ENCODE peak calls at places on chromosome 1, in six cellular contexts. E is H54, K is ovary, M is GM12892, A is transverse colon, C is breast epithelium. J is an unnamed sample.

GRCh38 chr1:156749429-156750118 is 1.9 kb downstream of the HDGF start:
- DNase-seq in E (no peak), K (peak; percentile 41), M (no peak), A (peak; percentile 79), C (no peak), J (no peak)

GRCh38 chr1:83559090-83559489 is 439.8 kb downstream of the TTLL7 start:
- DNase-seq in E (no peak), K (no peak), M (no peak), A (no peak), C (no peak), J (no peak)

GRCh38 chr1:181086926-181087325 is 1.6 kb upstream of the IER5 start:
- DNase-seq in E (no peak), K (no peak), M (no peak), A (no peak), C (no peak), J (no peak)

GRCh38 chr1:154334647-154335350 is 9.5 kb downstream of the ATP8B2 start:
- DNase-seq in E (peak; percentile 78), K (peak; percentile 84), M (peak; percentile 87), A (peak; percentile 89), C (peak; percentile 62), J (peak; percentile 86)

GRCh38 chr1:116092752-116093489 is 18.3 kb upstream of the MAB21L3 start:
- DNase-seq in E (no peak), K (no peak), M (no peak), A (no peak), C (no peak), J (no peak)

GRCh38 chr1:208230668-208231529 is 13.3 kb downstream of the PLXNA2 start:
- DNase-seq in E (no peak), K (no peak), M (no peak), A (no peak), C (no peak), J (no peak)

GRCh38 chr1:164907666-164908065 is 348.7 kb downstream of the PBX1 start:
- DNase-seq in E (no peak), K (no peak), M (no peak), A (no peak), C (no peak), J (no peak)

GRCh38 chr1:119987689-119988088 is 81.8 kb downstream of the NOTCH2 start:
- DNase-seq in E (no peak), K (no peak), M (no peak), A (no peak), C (no peak), J (no peak)

GRCh38 chr1:183914283-183914682 is 109.4 kb downstream of the RGL1 start:
- DNase-seq in E (no peak), K (no peak), M (no peak), A (no peak), C (no peak), J (no peak)

GRCh38 chr1:8905582-8906191 is 27.2 kb upstream of the ENO1 start:
- DNase-seq in E (no peak), K (no peak), M (no peak), A (no peak), C (no peak), J (no peak)

GRCh38 chr1:29802181-29803068 is 566.1 kb downstream of the PTPRU start:
- DNase-seq in E (no peak), K (no peak), M (no peak), A (no peak), C (no peak), J (no peak)

GRCh38 chr1:42035830-42036604 is 117.2 kb upstream of the GUCA2B start:
- DNase-seq in E (peak; percentile 98), K (peak; percentile 98), M (peak; percentile 91), A (peak; percentile 98), C (peak; percentile 94), J (peak; percentile 93)

GRCh38 chr1:80540605-80541004 is 1260.1 kb upstream of the ADGRL2 start:
- DNase-seq in E (no peak), K (no peak), M (no peak), A (no peak), C (no peak), J (no peak)

GRCh38 chr1:99758073-99758511 is 8.3 kb downstream of the FRRS1 start:
- DNase-seq in E (no peak), K (no peak), M (no peak), A (no peak), C (no peak), J (no peak)

GRCh38 chr1:65059930-65060538 is 88.0 kb upstream of the AK4 start:
- DNase-seq in E (no peak), K (no peak), M (no peak), A (no peak), C (no peak), J (no peak)

GRCh38 chr1:203478231-203478630 is 2.6 kb downstream of the PRELP start:
- DNase-seq in E (no peak), K (no peak), M (no peak), A (no peak), C (no peak), J (no peak)

GRCh38 chr1:38106726-38107125 is 60.1 kb upstream of the POU3F1 start:
- DNase-seq in E (no peak), K (no peak), M (no peak), A (no peak), C (no peak), J (no peak)

GRCh38 chr1:199684686-199685273 is 342.7 kb upstream of the NR5A2 start:
- DNase-seq in E (peak; percentile 12), K (no peak), M (peak; percentile 2), A (peak; percentile 16), C (no peak), J (peak; percentile 6)

GRCh38 chr1:198359024-198359653 is 181.3 kb downstream of the ATP6V1G3 start:
- DNase-seq in E (no peak), K (no peak), M (no peak), A (no peak), C (no peak), J (no peak)

GRCh38 chr1:110205591-110206155 is 4.4 kb upstream of the KCNC4 start:
- DNase-seq in E (no peak), K (no peak), M (no peak), A (no peak), C (peak; percentile 41), J (no peak)

GRCh38 chr1:111270781-111271463 is 19.7 kb upstream of the CHIA start:
- DNase-seq in E (no peak), K (no peak), M (peak; percentile 5), A (no peak), C (no peak), J (no peak)

GRCh38 chr1:54380285-54380882 is 25.8 kb downstream of the SSBP3 start:
- DNase-seq in E (no peak), K (no peak), M (no peak), A (no peak), C (no peak), J (no peak)

GRCh38 chr1:205210876-205211838 is at the start of gene DSTYK:
- DNase-seq in E (peak; percentile 84), K (peak; percentile 91), M (peak; percentile 80), A (peak; percentile 93), C (peak; percentile 91), J (peak; percentile 76)
- TF ChIP-seq POLR2A in E (peak; percentile 90), K (peak; percentile 80), M (peak; percentile 74), A (peak; percentile 86), C (no peak), J (no peak)

GRCh38 chr1:14190508-14190907 is 408.0 kb upstream of the KAZN start:
- DNase-seq in E (peak; percentile 32), K (no peak), M (no peak), A (no peak), C (peak; percentile 29), J (no peak)
- TF ChIP-seq POLR2A in E (no peak), K (no peak), M (no peak), A (no peak), C (no peak), J (no peak)

GRCh38 chr1:15720861-15721260 is 15.2 kb upstream of the SLC25A34 start:
- DNase-seq in E (no peak), K (no peak), M (no peak), A (no peak), C (no peak), J (no peak)

GRCh38 chr1:15719721-15720120 is 16.3 kb upstream of the SLC25A34 start:
- DNase-seq in E (no peak), K (no peak), M (no peak), A (no peak), C (no peak), J (no peak)

GRCh38 chr1:15718199-15718601 is 17.9 kb upstream of the SLC25A34 start:
- DNase-seq in E (no peak), K (no peak), M (no peak), A (no peak), C (no peak), J (no peak)

GRCh38 chr1:15714438-15715136 is 21.5 kb upstream of the SLC25A34 start:
- DNase-seq in E (no peak), K (no peak), M (no peak), A (no peak), C (no peak), J (no peak)

DNA sequence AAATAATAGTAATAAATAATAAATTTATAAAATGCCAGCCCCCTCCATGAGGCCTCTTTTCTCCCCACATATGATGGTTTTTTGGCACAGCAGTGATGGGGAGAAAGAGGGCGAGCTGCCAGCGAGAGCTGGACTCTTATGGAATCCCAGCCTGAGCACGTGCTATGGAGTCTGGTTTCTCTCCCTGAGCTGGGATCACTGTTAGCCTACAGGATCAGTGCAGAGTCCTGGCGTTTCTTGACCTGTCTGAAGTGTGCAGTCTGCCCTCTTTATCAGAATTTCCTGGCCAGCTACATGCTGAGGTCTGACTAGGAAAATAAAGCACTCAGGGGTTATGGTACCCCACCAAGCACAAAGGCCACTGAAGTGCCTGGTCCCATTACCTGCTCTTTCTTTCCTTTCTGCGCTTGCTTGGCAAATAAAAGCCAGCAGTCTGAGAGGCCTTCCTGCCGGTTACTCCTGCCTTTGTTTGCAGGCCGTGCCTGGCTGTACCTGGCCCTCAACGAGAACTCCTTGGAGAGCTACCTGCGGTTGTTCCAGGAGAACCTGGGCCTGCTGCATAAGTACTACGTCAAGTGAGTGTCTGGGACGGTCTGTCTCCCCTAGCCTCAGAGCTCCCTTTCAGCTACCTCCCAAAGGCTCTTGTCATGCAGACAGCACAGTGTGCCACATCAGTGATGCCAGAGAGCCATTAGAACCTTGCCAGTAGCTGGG is 18.5 kb upstream of the SLC25A34 start:
- DNase-seq in E (no peak), K (no peak), M (no peak), A (no peak), C (no peak), J (no peak)
- TF ChIP-seq POLR2A in E (no peak), K (no peak), M (no peak), A (no peak), C (no peak), J (no peak)

GRCh38 chr1:47211796-47212269 is 20.2 kb downstream of the TAL1 start:
- DNase-seq in E (no peak), K (no peak), M (no peak), A (no peak), C (no peak), J (no peak)

GRCh38 chr1:47215713-47216112 is 16.3 kb downstream of the TAL1 start:
- DNase-seq in E (no peak), K (no peak), M (no peak), A (no peak), C (no peak), J (no peak)

GRCh38 chr1:47214554-47214953 is 17.5 kb downstream of the TAL1 start:
- DNase-seq in E (no peak), K (no peak), M (no peak), A (no peak), C (no peak), J (no peak)

GRCh38 chr1:47212636-47213229 is 19.3 kb downstream of the TAL1 start:
- DNase-seq in E (no peak), K (no peak), M (no peak), A (no peak), C (no peak), J (no peak)

GRCh38 chr1:47213230-47213676 is 18.8 kb downstream of the TAL1 start:
- DNase-seq in E (no peak), K (no peak), M (no peak), A (no peak), C (no peak), J (no peak)
- TF ChIP-seq POLR2A in E (no peak), K (no peak), M (no peak), A (no peak), C (no peak), J (no peak)